ENCODE peak calls at places on chromosomes 16 and 17, in four cellular contexts. Y is tibial artery, T is esophagus squamous epithelium, V is brain microvascular endothelial cell. Q is an unnamed sample.
A peak's percentile ranks its signal among the peaks of the same experiment; 100 is the strongest.

GRCh38 chr16:50245417-50246298 is 20.7 kb upstream of the ADCY7 start:
- DNase-seq in Y (peak; percentile 77), V (peak; percentile 47), T (no peak), Q (peak; percentile 77)

GRCh38 chr16:9139965-9140364 is 48.5 kb downstream of the HAPSTR1 start:
- DNase-seq in V (peak; percentile 25), Y (no peak), T (no peak), Q (no peak)

GRCh38 chr16:8814095-8814806 is 16.6 kb downstream of the PMM2 start:
- DNase-seq in Y (no peak), T (no peak), V (no peak), Q (no peak)

GRCh38 chr17:56793947-56794346 is 39.8 kb downstream of the C17orf67 start:
- DNase-seq in T (no peak), V (no peak), Y (no peak), Q (no peak)

GRCh38 chr17:19024101-19025078 is 19.8 kb upstream of the FAM83G start:
- DNase-seq in T (no peak), V (peak; percentile 25), Y (peak; percentile 47), Q (no peak)

GRCh38 chr17:47087093-47087492 is 102.0 kb downstream of the CDC27 start:
- DNase-seq in Y (no peak), V (no peak), T (no peak), Q (no peak)

GRCh38 chr16:2163211-2163881 is 7.8 kb downstream of the TRAF7 start:
- DNase-seq in V (no peak), Y (no peak), T (no peak), Q (no peak)

GRCh38 chr16:5790512-5790911 is 692.9 kb upstream of the EEF2KMT start:
- DNase-seq in T (no peak), Y (no peak), V (no peak), Q (no peak)

GRCh38 chr16:28556914-28557320 is 3.2 kb downstream of the SGF29 start:
- DNase-seq in V (no peak), Y (no peak), T (no peak), Q (no peak)

GRCh38 chr17:40622509-40622928 is 25.1 kb downstream of the SMARCE1 start:
- DNase-seq in T (no peak), V (no peak), Y (no peak), Q (no peak)

GRCh38 chr17:11485802-11486421 is 112.4 kb upstream of the DNAH9 start:
- DNase-seq in V (no peak), T (no peak), Y (no peak), Q (no peak)

GRCh38 chr17:40063915-40064531 is 1.3 kb downstream of the THRA start:
- DNase-seq in Y (no peak), V (no peak), T (no peak), Q (no peak)

GRCh38 chr17:40901981-40902862 is 17.2 kb upstream of the KRT20 start:
- DNase-seq in V (no peak), Y (no peak), T (no peak), Q (no peak)

GRCh38 chr17:59858167-59858790 is 34.5 kb downstream of the TUBD1 start:
- DNase-seq in Y (no peak), T (no peak), V (no peak), Q (peak; percentile 4)

GRCh38 chr17:79985951-79986391 is 49.7 kb downstream of the TBC1D16 start:
- DNase-seq in V (no peak), T (no peak), Y (no peak), Q (no peak)

GRCh38 chr17:14078027-14078426 is 8.7 kb downstream of the COX10 start:
- DNase-seq in T (no peak), V (no peak), Y (no peak), Q (no peak)

GRCh38 chr16:23424292-23424958 is 28.6 kb downstream of the COG7 start:
- DNase-seq in V (no peak), Y (no peak), T (no peak), Q (peak; percentile 83)

GRCh38 chr16:86396318-86396882 is 113.9 kb upstream of the FOXF1 start:
- DNase-seq in Y (no peak), T (no peak), V (peak; percentile 9), Q (no peak)

GRCh38 chr16:70747703-70748631 is 53.0 kb downstream of the VAC14 start:
- DNase-seq in T (no peak), V (no peak), Y (no peak), Q (peak; percentile 70)

GRCh38 chr16:27951752-27952151 is 111.8 kb downstream of the GSG1L start:
- DNase-seq in T (no peak), V (peak; percentile 2), Y (no peak), Q (no peak)

GRCh38 chr16:21300309-21301167 is 22.4 kb upstream of the CRYM start:
- DNase-seq in V (peak; percentile 100), T (peak; percentile 51), Y (peak; percentile 98), Q (peak; percentile 95)

GRCh38 chr17:37425268-37425667 is 18.6 kb downstream of the TADA2A start:
- DNase-seq in Y (no peak), T (no peak), V (no peak), Q (no peak)

GRCh38 chr16:3951861-3952332 is 71.4 kb upstream of the CREBBP start:
- DNase-seq in Y (no peak), T (no peak), V (no peak), Q (no peak)

GRCh38 chr16:67883872-67884261 is 818 bp upstream of the NRN1L start:
- DNase-seq in Y (peak; percentile 76), T (no peak), V (no peak), Q (peak; percentile 54)

GRCh38 chr17:47704116-47704515 is 10.2 kb downstream of the TBKBP1 start:
- DNase-seq in Y (no peak), V (no peak), T (no peak), Q (no peak)

GRCh38 chr16:154223-155030 is 2.0 kb downstream of the HBZ start:
- DNase-seq in Y (no peak), T (no peak), V (peak; percentile 12), Q (no peak)

GRCh38 chr16:88527186-88527936 is 42.8 kb upstream of the ZC3H18 start:
- DNase-seq in V (peak; percentile 29), T (no peak), Y (no peak), Q (no peak)

GRCh38 chr16:31428638-31429247 is 583 bp upstream of the COX6A2 start:
- DNase-seq in Y (peak; percentile 25), T (no peak), V (no peak), Q (no peak)

GRCh38 chr17:82320140-82320840 is 2.9 kb upstream of the CD7 start:
- DNase-seq in Y (no peak), V (no peak), T (no peak), Q (no peak)

GRCh38 chr17:2436516-2436915 is 35.7 kb upstream of the MNT start:
- DNase-seq in V (no peak), Y (no peak), T (no peak), Q (no peak)

GRCh38 chr17:2435181-2435741 is 34.4 kb upstream of the MNT start:
- DNase-seq in Y (no peak), V (peak; percentile 45), T (no peak), Q (no peak)

GRCh38 chr17:2433696-2434095 is 32.8 kb upstream of the MNT start:
- DNase-seq in Y (no peak), T (no peak), V (peak; percentile 24), Q (no peak)

GRCh38 chr17:2438823-2439222 is 38.0 kb upstream of the MNT start:
- DNase-seq in T (no peak), V (peak; percentile 86), Y (no peak), Q (no peak)

GRCh38 chr17:2435852-2436251 is 35.0 kb upstream of the MNT start:
- DNase-seq in V (no peak), T (no peak), Y (no peak), Q (no peak)
- H3K27ac ChIP-seq in V (no peak overlapping the region), T (no peak overlapping the region), Y (no peak overlapping the region), Q (no peak overlapping the region)

DNA sequence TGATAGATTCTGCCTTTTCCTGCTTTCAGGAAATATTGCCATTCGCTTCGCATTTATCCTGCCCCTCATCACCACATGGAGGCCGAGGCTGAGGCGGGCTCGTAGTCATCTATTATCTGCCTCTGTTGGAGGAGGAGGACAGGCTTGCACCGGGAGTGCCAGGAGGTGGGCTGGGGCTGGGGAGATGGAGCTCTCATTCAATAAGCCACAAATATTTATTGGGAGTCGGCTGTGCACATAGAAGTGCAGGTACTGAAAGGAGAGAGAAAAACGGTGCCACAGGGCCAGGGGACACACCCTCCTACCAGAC is 263.3 kb upstream of the SDK2 start:
- DNase-seq in Y (no peak), T (no peak), V (no peak), Q (no peak)
- H3K27me3 ChIP-seq in Y (peaks cover 34% of the 10 kb centered on the region), T (no peaks in the 10 kb centered on the region), V (no peaks in the 10 kb centered on the region), Q (no peaks in the 10 kb centered on the region)

GRCh38 chr17:2369551-2370210 is 31.2 kb downstream of the MNT start:
- DNase-seq in T (no peak), Y (no peak), V (no peak), Q (no peak)
- H3K27ac ChIP-seq in T (peak overlapping the region; percentile 39), Y (no peak overlapping the region), V (no peak overlapping the region), Q (no peak overlapping the region)

DNA sequence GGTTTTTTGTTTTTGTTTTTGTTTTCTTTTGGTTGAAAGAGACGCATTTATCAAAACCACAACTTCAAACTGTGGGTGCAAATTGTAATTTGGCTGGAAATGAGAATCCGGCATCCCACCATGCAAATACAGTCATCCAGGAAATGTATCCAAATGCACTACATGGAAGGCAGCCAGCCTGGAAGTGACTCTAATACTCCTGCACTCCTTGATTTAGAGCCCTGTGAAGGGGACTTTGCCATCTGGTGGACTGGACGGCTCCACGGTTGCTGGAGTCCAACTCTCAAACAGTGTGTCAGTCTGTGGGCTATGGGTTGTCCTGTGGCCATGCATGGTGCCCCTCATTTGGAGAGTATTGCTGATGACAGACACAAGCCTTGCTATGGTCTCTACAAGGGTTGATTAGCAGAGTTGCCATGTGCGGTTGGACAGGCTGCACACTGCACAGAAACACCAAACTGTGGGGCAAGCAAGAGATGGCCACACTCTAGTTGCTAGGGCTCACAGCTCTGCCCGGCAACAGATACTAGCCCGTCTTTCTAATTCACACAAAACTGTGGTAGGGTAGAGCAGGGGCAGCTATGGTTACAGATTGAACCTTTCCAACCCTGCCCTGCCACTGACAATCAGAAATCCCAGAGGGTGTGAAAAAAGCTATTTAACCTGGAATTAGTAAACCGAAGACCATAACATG is 62.4 kb downstream of the VAT1L start:
- DNase-seq in Y (no peak), V (no peak), T (no peak), Q (no peak)
- H3K27me3 ChIP-seq in Y (no peaks in the 10 kb centered on the region), V (no peaks in the 10 kb centered on the region), T (no peaks in the 10 kb centered on the region), Q (peaks cover 1% of the 10 kb centered on the region)

GRCh38 chr17:68463211-68463990 is 6.1 kb upstream of the WIPI1 start:
- DNase-seq in T (no peak), Y (no peak), V (no peak), Q (no peak)

GRCh38 chr17:68470959-68471358 is 13.7 kb upstream of the WIPI1 start:
- DNase-seq in T (no peak), Y (no peak), V (no peak), Q (no peak)

GRCh38 chr17:68468334-68468733 is 11.0 kb upstream of the WIPI1 start:
- DNase-seq in T (no peak), V (peak; percentile 65), Y (no peak), Q (no peak)

GRCh38 chr17:68468785-68469184 is 11.5 kb upstream of the WIPI1 start:
- DNase-seq in T (no peak), Y (no peak), V (peak; percentile 33), Q (no peak)
- H3K27ac ChIP-seq in T (no peak overlapping the region), Y (peak overlapping the region; percentile 59), V (peak overlapping the region; percentile 62), Q (no peak overlapping the region)

GRCh38 chr16:78065344-78065743 is 34.1 kb upstream of the WWOX start:
- DNase-seq in V (no peak), Y (no peak), T (no peak), Q (no peak)
- H3K27me3 ChIP-seq in V (no peaks in the 10 kb centered on the region), Y (no peaks in the 10 kb centered on the region), T (no peaks in the 10 kb centered on the region), Q (no peaks in the 10 kb centered on the region)